ENCODE peak calls at places on chromosomes 7 and 10, in ten cellular contexts. I is prostate gland, R is spleen, O is esophagus muscularis mucosa, V is HCT116, Y is transverse colon, B is upper lobe of left lung, E is stomach, A is suprapubic skin, P is HepG2. U is an unnamed sample.

GRCh38 chr10:23702977-23703414 is 264.1 kb downstream of the OTUD1 start:
- DNase-seq in I (peak), R (no peak), O (no peak), V (peak), Y (peak), B (peak), E (peak), A (no peak), P (peak), U (peak)

GRCh38 chr10:50577681-50578350 is 45.9 kb downstream of the SGMS1 start:
- DNase-seq in I (no peak), R (no peak), O (no peak), V (no peak), Y (peak), B (peak), E (peak), A (no peak), P (no peak), U (no peak)

GRCh38 chr10:25704622-25705021 is 229.4 kb upstream of the MYO3A start:
- DNase-seq in I (no peak), R (no peak), O (no peak), V (no peak), Y (no peak), B (no peak), E (no peak), A (no peak), P (no peak), U (no peak)

GRCh38 chr7:95687759-95688343 is 84.5 kb upstream of the DYNC1I1 start:
- DNase-seq in I (no peak), R (no peak), O (no peak), V (peak), Y (no peak), B (no peak), E (no peak), A (no peak), P (peak), U (no peak)

GRCh38 chr7:124208642-124209041 is 175.8 kb upstream of the TMEM229A start:
- DNase-seq in I (no peak), R (no peak), O (no peak), V (no peak), Y (no peak), B (no peak), E (no peak), A (no peak), P (no peak), U (no peak)

GRCh38 chr7:66467887-66468286 is 160.8 kb upstream of the KCTD7 start:
- DNase-seq in I (no peak), R (no peak), O (no peak), V (no peak), Y (no peak), B (no peak), E (no peak), A (no peak), P (no peak), U (no peak)

GRCh38 chr7:6392712-6393666 is 54.8 kb downstream of the DAGLB start:
- DNase-seq in I (peak), R (peak), O (no peak), V (peak), Y (peak), B (peak), E (peak), A (peak), P (no peak), U (no peak)

GRCh38 chr7:8379264-8379663 is 54.1 kb upstream of the NXPH1 start:
- DNase-seq in I (no peak), R (no peak), O (no peak), V (no peak), Y (no peak), B (no peak), E (no peak), A (no peak), P (no peak), U (no peak)

GRCh38 chr10:103666109-103666508 is 172.6 kb downstream of the NEURL1 start:
- DNase-seq in I (no peak), R (no peak), O (no peak), V (peak), Y (no peak), B (no peak), E (no peak), A (no peak), P (no peak), U (no peak)

GRCh38 chr7:128167316-128167691 is 73.8 kb upstream of the LEP start:
- DNase-seq in I (no peak), R (no peak), O (no peak), V (no peak), Y (peak), B (no peak), E (peak), A (no peak), P (no peak), U (no peak)

GRCh38 chr7:134813668-134814067 is 34.2 kb downstream of the CALD1 start:
- DNase-seq in I (no peak), R (no peak), O (no peak), V (no peak), Y (no peak), B (no peak), E (no peak), A (no peak), P (no peak), U (no peak)

GRCh38 chr10:93548376-93549071 is 17.9 kb upstream of the FFAR4 start:
- DNase-seq in I (no peak), R (no peak), O (no peak), V (no peak), Y (no peak), B (no peak), E (no peak), A (no peak), P (no peak), U (no peak)

GRCh38 chr7:86961686-86962085 is 97.8 kb downstream of the ELAPOR2 start:
- DNase-seq in I (no peak), R (no peak), O (no peak), V (no peak), Y (no peak), B (no peak), E (no peak), A (no peak), P (no peak), U (no peak)

GRCh38 chr10:30051220-30051619 is 8.2 kb downstream of the JCAD start:
- DNase-seq in I (no peak), R (no peak), O (no peak), V (no peak), Y (no peak), B (no peak), E (no peak), A (no peak), P (no peak), U (no peak)

GRCh38 chr7:2821842-2822507 is 22.1 kb downstream of the GNA12 start:
- DNase-seq in I (no peak), R (no peak), O (no peak), V (no peak), Y (no peak), B (peak), E (no peak), A (no peak), P (no peak), U (no peak)

GRCh38 chr10:24249829-24250415 is 41.0 kb downstream of the KIAA1217 start:
- DNase-seq in I (peak), R (no peak), O (no peak), V (no peak), Y (no peak), B (no peak), E (no peak), A (no peak), P (no peak), U (no peak)

GRCh38 chr7:140069298-140069949 is 6.7 kb upstream of the PARP12 start:
- DNase-seq in I (no peak), R (no peak), O (no peak), V (no peak), Y (no peak), B (no peak), E (no peak), A (no peak), P (no peak), U (no peak)

GRCh38 chr10:14481752-14482151 is 151.0 kb upstream of the FRMD4A start:
- DNase-seq in I (no peak), R (no peak), O (no peak), V (no peak), Y (no peak), B (no peak), E (no peak), A (no peak), P (no peak), U (no peak)

GRCh38 chr7:18350678-18351077 is 144.9 kb upstream of the HDAC9 start:
- DNase-seq in I (no peak), R (no peak), O (no peak), V (no peak), Y (no peak), B (no peak), E (no peak), A (no peak), P (no peak), U (no peak)
- TF ChIP-seq POLR2AphosphoS5 in I (no peak), R (no peak), O (no peak), V (no peak), Y (no peak), B (no peak), E (no peak), A (no peak), P (no peak), U (no peak)

DNA sequence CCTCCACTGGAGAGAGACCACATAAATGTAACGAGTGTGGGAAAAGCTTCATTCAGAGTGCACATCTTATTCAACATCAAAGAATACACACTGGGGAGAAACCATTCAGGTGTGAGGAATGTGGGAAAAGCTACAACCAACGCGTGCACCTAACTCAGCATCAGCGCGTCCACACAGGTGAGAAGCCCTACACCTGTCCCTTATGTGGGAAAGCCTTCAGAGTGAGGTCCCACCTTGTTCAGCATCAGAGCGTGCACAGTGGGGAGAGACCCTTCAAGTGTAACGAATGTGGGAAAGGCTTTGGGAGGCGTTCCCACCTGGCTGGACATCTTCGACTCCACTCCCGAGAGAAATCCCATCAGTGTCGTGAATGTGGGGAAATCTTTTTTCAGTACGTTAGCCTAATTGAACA is 20.6 kb downstream of the FAM200A start:
- DNase-seq in I (no peak), R (no peak), O (no peak), V (no peak), Y (no peak), B (no peak), E (no peak), A (peak), P (no peak), U (no peak)
- TF ChIP-seq CTCF in I (no peak), R (no peak), O (no peak), V (no peak), Y (no peak), B (no peak), E (no peak), A (no peak), P (no peak), U (no peak)

GRCh38 chr7:90920336-90920735 is 324.2 kb downstream of the CDK14 start:
- DNase-seq in I (no peak), R (no peak), O (no peak), V (no peak), Y (no peak), B (no peak), E (no peak), A (no peak), P (no peak), U (no peak)

GRCh38 chr7:90918303-90918702 is 322.2 kb downstream of the CDK14 start:
- DNase-seq in I (no peak), R (no peak), O (no peak), V (no peak), Y (no peak), B (no peak), E (no peak), A (no peak), P (no peak), U (no peak)

GRCh38 chr7:90919766-90920165 is 323.6 kb downstream of the CDK14 start:
- DNase-seq in I (no peak), R (no peak), O (no peak), V (no peak), Y (no peak), B (no peak), E (no peak), A (no peak), P (no peak), U (no peak)

DNA sequence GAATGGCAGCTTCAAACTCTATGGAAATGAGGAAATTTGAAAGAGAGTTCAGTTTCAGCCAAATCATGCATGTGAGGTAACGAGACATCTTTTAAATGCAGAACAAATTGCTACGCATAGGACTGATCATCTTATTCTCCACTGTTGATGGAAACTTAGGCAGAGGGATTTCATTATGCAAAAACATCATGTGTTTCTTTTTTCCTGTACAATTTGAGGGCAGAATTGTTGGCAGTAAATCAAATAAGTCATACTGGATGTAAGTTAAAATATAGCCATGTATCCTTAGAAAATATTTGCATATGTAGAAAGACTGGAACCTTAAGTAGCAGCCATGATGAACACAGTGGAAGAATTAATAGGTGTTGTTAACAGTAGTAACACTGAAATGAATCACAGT is 327.5 kb downstream of the CDK14 start:
- DNase-seq in I (no peak), R (no peak), O (no peak), V (no peak), Y (no peak), B (no peak), E (no peak), A (no peak), P (no peak), U (no peak)
- TF ChIP-seq POLR2A in I (no peak), R (no peak), O (no peak), V (no peak), Y (no peak), B (no peak), E (no peak), A (no peak), P (no peak), U (no peak)

GRCh38 chr10:28130267-28130666 is 131.4 kb upstream of the ODAD2 start:
- DNase-seq in I (no peak), R (no peak), O (no peak), V (no peak), Y (no peak), B (no peak), E (no peak), A (no peak), P (no peak), U (no peak)
- TF ChIP-seq POLR2AphosphoS5 in I (no peak), R (no peak), O (no peak), V (peak), Y (no peak), B (no peak), E (no peak), A (no peak), P (no peak), U (no peak)

DNA sequence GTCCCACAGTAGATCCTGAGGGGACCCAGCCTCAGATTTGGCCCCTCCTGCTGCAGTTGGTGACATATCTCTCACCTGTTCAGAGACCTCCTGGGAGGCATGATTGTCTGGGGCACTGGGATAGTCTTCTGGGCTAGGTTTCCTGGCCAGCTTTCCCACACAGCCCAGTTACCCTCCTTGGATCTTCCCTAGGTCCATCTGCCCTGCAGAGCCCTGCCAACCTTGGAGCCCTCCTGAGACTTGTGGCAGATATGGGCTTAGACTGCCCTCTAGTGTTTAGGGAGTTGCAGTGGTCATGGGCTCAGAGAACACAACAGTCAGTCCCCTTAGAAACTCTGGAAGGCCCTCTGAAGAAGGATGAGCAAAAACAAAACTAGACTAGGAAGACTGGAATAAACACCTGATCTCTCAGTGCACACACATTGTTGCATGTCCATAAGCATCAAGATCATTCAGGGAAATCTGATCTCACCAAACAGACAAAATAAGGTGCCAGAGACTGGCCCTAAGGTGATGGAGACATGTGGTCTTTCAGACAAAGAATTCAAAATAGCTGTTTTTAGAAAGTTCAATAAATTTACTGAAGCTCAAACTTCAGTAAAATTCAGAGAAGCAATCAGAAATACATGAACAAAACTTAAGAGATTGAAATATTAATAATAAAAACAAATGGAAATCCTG is 324.6 kb downstream of the ATRNL1 start:
- DNase-seq in I (peak), R (no peak), O (no peak), V (peak), Y (peak), B (peak), E (no peak), A (no peak), P (peak), U (no peak)
- TF ChIP-seq CTCF in I (no peak), R (no peak), O (no peak), V (peak), Y (peak), B (peak), E (no peak), A (no peak), P (peak), U (no peak)

GRCh38 chr7:105014725-105015630 is 973 bp downstream of the KMT2E start:
- DNase-seq in I (peak), R (peak), O (no peak), V (no peak), Y (peak), B (peak), E (peak), A (no peak), P (peak), U (no peak)
- TF ChIP-seq POLR2A in I (peak), R (no peak), O (peak), V (no peak), Y (peak), B (no peak), E (no peak), A (peak), P (peak), U (no peak)

DNA sequence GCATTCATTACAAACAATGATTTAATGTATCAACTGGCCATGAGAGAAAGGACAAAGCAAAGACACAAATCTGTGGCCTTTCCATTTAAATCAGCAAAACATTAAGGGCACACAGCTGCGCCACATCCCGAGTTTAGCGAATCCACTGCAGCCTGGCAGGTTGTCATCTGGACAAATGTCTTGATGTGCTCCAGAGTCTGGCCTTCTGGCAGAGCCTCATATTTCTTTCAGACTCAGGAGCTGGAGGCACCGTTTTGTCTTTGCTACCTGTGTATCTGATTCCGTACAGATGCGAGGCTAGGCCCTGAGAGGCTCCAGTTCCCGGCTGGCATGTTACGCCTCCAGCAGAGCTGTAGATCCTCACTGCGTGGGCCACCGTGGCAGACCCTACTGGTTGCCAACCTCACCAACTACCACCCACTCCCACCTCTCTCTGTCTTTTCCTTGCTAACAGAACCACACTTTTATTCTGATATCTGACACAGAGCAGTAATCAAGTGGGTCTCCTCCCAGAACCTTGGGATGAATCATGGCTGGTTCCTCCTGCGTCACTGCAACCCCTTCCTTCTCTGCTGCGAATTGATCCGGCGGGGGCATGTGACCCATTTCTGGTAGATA is 40.9 kb upstream of the EFCAB10 start:
- DNase-seq in I (no peak), R (no peak), O (no peak), V (no peak), Y (no peak), B (no peak), E (no peak), A (no peak), P (no peak), U (no peak)
- TF ChIP-seq POLR2AphosphoS5 in I (no peak), R (no peak), O (no peak), V (no peak), Y (no peak), B (no peak), E (no peak), A (no peak), P (no peak), U (no peak)

GRCh38 chr10:129972145-129972965 is 8.3 kb upstream of the EBF3 start:
- DNase-seq in I (no peak), R (peak), O (no peak), V (no peak), Y (no peak), B (no peak), E (no peak), A (no peak), P (no peak), U (no peak)

GRCh38 chr10:129970404-129971364 is 6.6 kb upstream of the EBF3 start:
- DNase-seq in I (no peak), R (peak), O (peak), V (no peak), Y (no peak), B (no peak), E (no peak), A (no peak), P (no peak), U (no peak)

GRCh38 chr10:129972966-129973673 is 9.0 kb upstream of the EBF3 start:
- DNase-seq in I (no peak), R (peak), O (no peak), V (no peak), Y (no peak), B (no peak), E (no peak), A (no peak), P (no peak), U (no peak)

GRCh38 chr10:129969528-129970264 is 5.6 kb upstream of the EBF3 start:
- DNase-seq in I (no peak), R (peak), O (no peak), V (no peak), Y (no peak), B (no peak), E (no peak), A (no peak), P (no peak), U (no peak)

DNA sequence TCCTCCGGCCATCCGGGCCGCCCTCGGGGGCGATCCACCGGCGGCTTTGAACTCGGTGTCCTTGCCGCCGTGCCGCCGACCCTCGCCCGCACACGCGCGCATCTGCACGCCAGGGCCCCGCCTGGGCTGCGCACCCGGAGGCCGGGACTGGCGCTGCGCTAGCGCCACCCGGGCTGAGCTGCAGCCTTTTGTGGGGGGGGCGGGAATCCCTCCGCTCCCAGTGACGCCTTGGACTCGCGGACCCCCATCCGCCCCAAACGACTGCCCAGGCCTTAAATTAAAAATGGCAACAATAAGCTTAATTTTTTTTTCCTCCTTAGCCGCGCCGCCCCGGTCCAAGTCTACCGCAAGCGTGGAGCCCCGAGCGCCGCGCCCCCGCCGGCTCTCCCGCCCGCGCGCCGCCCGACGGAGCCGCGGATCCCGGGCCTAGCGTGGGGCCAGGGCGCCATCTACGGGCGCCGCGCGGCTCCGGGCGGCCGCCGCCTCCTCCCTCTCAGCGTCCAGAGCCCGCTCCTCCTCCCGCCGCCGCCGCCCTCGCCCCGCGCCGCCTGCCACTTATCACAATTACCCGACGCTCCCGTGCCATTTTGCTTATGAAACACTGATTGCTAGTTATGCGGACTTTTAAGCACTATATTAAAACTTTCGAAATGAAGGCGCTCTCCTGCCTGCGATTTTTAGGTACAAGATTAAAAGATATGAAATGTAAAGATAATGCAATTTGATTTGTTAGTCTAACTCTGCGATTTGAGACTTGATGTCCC is 7.5 kb upstream of the EBF3 start:
- DNase-seq in I (peak), R (peak), O (peak), V (no peak), Y (peak), B (peak), E (peak), A (no peak), P (peak), U (no peak)
- TF ChIP-seq CTCF in I (peak), R (no peak), O (peak), V (no peak), Y (peak), B (peak), E (peak), A (peak), P (peak), U (no peak)

GRCh38 chr7:106217089-106217542 is 67.7 kb downstream of the NAMPT start:
- DNase-seq in I (peak), R (peak), O (peak), V (peak), Y (peak), B (peak), E (peak), A (peak), P (no peak), U (no peak)
- TF ChIP-seq POLR2A in I (no peak), R (no peak), O (no peak), V (no peak), Y (no peak), B (no peak), E (no peak), A (no peak), P (no peak), U (no peak)